ENCODE peak calls at places on chromosomes 2 and 18, in six cellular contexts. C is endothelial cell of umbilical vein, J is GM12878, N is NB4, W is HepG2, R is K562. T is an unnamed sample.

GRCh38 chr2:15238028-15238427 is 323.1 kb downstream of the NBAS start:
- DNase-seq in C (no peak), J (no peak), N (peak; percentile 60), W (no peak), R (no peak), T (no peak)

GRCh38 chr2:197777823-197778407 is 7.2 kb downstream of the BOLL start:
- DNase-seq in C (peak; percentile 58), J (peak; percentile 12), N (peak; percentile 62), W (peak; percentile 28), R (peak; percentile 42), T (peak; percentile 4)

GRCh38 chr2:240429341-240429871 is 6.1 kb upstream of the GPC1 start:
- DNase-seq in C (no peak), J (no peak), N (no peak), W (no peak), R (no peak), T (no peak)

GRCh38 chr2:80519121-80519643 is 214.6 kb upstream of the LRRTM1 start:
- DNase-seq in C (no peak), J (no peak), N (no peak), W (no peak), R (no peak), T (no peak)

GRCh38 chr2:1553671-1554295 is 140.5 kb downstream of the TPO start:
- DNase-seq in C (no peak), J (no peak), N (no peak), W (no peak), R (no peak), T (peak; percentile 58)

GRCh38 chr2:176080540-176081355 is 3.0 kb downstream of the EVX2 start:
- DNase-seq in C (no peak), J (no peak), N (no peak), W (no peak), R (no peak), T (peak; percentile 47)

GRCh38 chr2:235669983-235670962 is 176.4 kb downstream of the AGAP1 start:
- DNase-seq in C (peak; percentile 59), J (no peak), N (no peak), W (no peak), R (no peak), T (peak; percentile 70)

GRCh38 chr2:172416447-172417058 is 10.8 kb upstream of the ITGA6 start:
- DNase-seq in C (no peak), J (no peak), N (peak; percentile 95), W (no peak), R (no peak), T (no peak)

GRCh38 chr2:30339071-30339470 is 107.7 kb downstream of the LBH start:
- DNase-seq in C (no peak), J (peak; percentile 52), N (no peak), W (no peak), R (no peak), T (no peak)

GRCh38 chr18:55633032-55633431 is 45.0 kb upstream of the TCF4 start:
- DNase-seq in C (no peak), J (no peak), N (peak; percentile 1), W (no peak), R (no peak), T (no peak)

GRCh38 chr2:3129867-3130266 is 247.8 kb downstream of the EIPR1 start:
- DNase-seq in C (no peak), J (no peak), N (no peak), W (no peak), R (no peak), T (no peak)

GRCh38 chr2:240553956-240554480 is 3.8 kb downstream of the ANKMY1 start:
- DNase-seq in C (no peak), J (no peak), N (no peak), W (no peak), R (no peak), T (no peak)

GRCh38 chr2:46569061-46569560 is 89.7 kb downstream of the TMEM247 start:
- DNase-seq in C (no peak), J (peak; percentile 82), N (peak; percentile 50), W (no peak), R (peak; percentile 68), T (no peak)

GRCh38 chr2:46569766-46570165 is 90.4 kb downstream of the TMEM247 start:
- DNase-seq in C (no peak), J (no peak), N (no peak), W (no peak), R (no peak), T (no peak)

GRCh38 chr2:46568212-46569009 is 89.0 kb downstream of the TMEM247 start:
- DNase-seq in C (no peak), J (no peak), N (no peak), W (no peak), R (no peak), T (no peak)

GRCh38 chr2:46574457-46575354 is 95.3 kb downstream of the TMEM247 start:
- DNase-seq in C (no peak), J (peak; percentile 51), N (no peak), W (no peak), R (no peak), T (no peak)

DNA sequence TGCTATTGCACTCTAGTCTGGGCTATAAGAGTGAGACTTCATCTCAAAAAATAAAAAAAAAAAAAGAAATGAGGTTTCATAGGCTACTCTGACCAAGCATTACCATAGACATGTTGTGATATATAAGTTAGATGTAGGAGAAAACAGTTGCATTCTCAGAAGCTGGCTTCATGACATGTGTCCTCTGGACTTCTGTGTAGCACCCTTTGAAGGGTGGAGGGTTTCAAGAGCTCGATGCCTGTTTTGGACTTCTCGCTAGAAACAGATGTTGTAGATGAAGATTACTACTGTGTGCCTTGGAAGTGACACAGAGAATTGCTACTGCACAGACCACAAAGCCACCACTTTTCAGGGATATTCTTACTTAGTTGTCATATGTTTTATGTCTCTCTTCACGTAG is 91.0 kb downstream of the TMEM247 start:
- DNase-seq in C (no peak), J (no peak), N (no peak), W (no peak), R (peak; percentile 11), T (no peak)
- TF ChIP-seq MYC in C (no peak), J (no peak), N (no peak), W (no peak), R (no peak), T (no peak)

GRCh38 chr2:71700041-71700879 is 246.9 kb downstream of the DYSF start:
- DNase-seq in C (no peak), J (no peak), N (no peak), W (no peak), R (no peak), T (no peak)

GRCh38 chr2:71702971-71703898 is 249.9 kb downstream of the DYSF start:
- DNase-seq in C (no peak), J (no peak), N (no peak), W (no peak), R (no peak), T (no peak)

GRCh38 chr2:71702071-71702970 is 249.0 kb downstream of the DYSF start:
- DNase-seq in C (no peak), J (no peak), N (no peak), W (no peak), R (no peak), T (no peak)

GRCh38 chr2:71699428-71699827 is 246.1 kb downstream of the DYSF start:
- DNase-seq in C (no peak), J (no peak), N (no peak), W (no peak), R (no peak), T (no peak)

GRCh38 chr2:71700880-71701397 is 247.6 kb downstream of the DYSF start:
- DNase-seq in C (no peak), J (no peak), N (no peak), W (peak; percentile 61), R (no peak), T (no peak)
- TF ChIP-seq MAX in C (no peak), J (no peak), N (no peak), W (peak; percentile 30), R (no peak), T (no peak)

GRCh38 chr2:98346259-98347236 is at the start of gene CNGA3:
- DNase-seq in C (peak; percentile 11), J (no peak), N (peak; percentile 38), W (no peak), R (peak; percentile 12), T (no peak)
- TF ChIP-seq MYC in C (no peak), J (no peak), N (no peak), W (peak; percentile 27), R (no peak), T (no peak)

DNA sequence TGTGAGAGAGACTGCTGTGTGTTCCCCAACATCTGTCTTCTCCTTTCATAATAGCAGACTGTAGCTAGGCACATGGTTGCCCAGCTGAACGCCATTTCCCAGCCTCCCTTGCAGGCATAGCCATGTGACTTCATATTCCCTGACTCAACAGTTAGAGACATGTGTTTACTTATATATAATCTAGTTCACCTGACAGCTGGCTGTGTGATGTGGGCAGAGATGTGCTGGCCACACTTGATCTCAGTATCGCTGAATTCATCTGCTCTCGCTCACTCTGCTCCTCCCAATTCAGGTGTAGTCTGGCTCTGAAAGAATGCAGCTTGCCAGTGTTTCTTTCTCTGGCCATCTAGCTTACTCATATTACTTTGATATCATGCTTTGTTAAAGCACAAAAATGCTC is 52.3 kb upstream of the SEC11C start:
- DNase-seq in C (no peak), J (no peak), N (no peak), W (no peak), R (no peak), T (no peak)
- TF ChIP-seq MAX in C (no peak), J (no peak), N (no peak), W (no peak), R (no peak), T (no peak)

GRCh38 chr2:113873867-113874266 is 16.0 kb upstream of the ACTR3 start:
- DNase-seq in C (no peak), J (no peak), N (no peak), W (no peak), R (no peak), T (no peak)

GRCh38 chr2:113872201-113872600 is 17.7 kb upstream of the ACTR3 start:
- DNase-seq in C (no peak), J (no peak), N (no peak), W (no peak), R (no peak), T (no peak)

GRCh38 chr2:113869253-113869652 is 20.6 kb upstream of the ACTR3 start:
- DNase-seq in C (no peak), J (no peak), N (no peak), W (no peak), R (no peak), T (no peak)
- TF ChIP-seq MYC in C (no peak), J (no peak), N (no peak), W (no peak), R (no peak), T (no peak)

GRCh38 chr2:199282309-199282708 is 175.4 kb downstream of the SATB2 start:
- DNase-seq in C (no peak), J (no peak), N (no peak), W (no peak), R (no peak), T (no peak)
- TF ChIP-seq MAX in C (no peak), J (no peak), N (no peak), W (no peak), R (no peak), T (no peak)

GRCh38 chr2:182377467-182377866 is 49.4 kb downstream of the PDE1A start:
- DNase-seq in C (no peak), J (no peak), N (no peak), W (no peak), R (no peak), T (no peak)

GRCh38 chr2:182375862-182376261 is 51.0 kb downstream of the PDE1A start:
- DNase-seq in C (no peak), J (no peak), N (no peak), W (no peak), R (no peak), T (no peak)

GRCh38 chr2:182368996-182369395 is 57.8 kb downstream of the PDE1A start:
- DNase-seq in C (no peak), J (no peak), N (no peak), W (no peak), R (no peak), T (no peak)

GRCh38 chr2:182368446-182368845 is 58.4 kb downstream of the PDE1A start:
- DNase-seq in C (no peak), J (no peak), N (no peak), W (no peak), R (no peak), T (peak; percentile 56)

GRCh38 chr2:182372661-182373060 is 54.2 kb downstream of the PDE1A start:
- DNase-seq in C (peak; percentile 79), J (no peak), N (no peak), W (peak; percentile 11), R (no peak), T (peak; percentile 55)
- TF ChIP-seq MYC in C (no peak), J (no peak), N (no peak), W (no peak), R (no peak), T (no peak)

T was measured in A549.